ENCODE peak calls at places on chromosomes 5 and 9, in five cellular contexts. D is posterior vena cava; L is stimulated activated CD8-positive, alpha-beta memory T cell treated with anti-CD3 and anti-CD28 coated beads, Interleukin-7, amount 100 ng/mL, for 24 hours; Q is ovary; X is GM23248. W is an unnamed sample.

GRCh38 chr5:128402506-128402905 is 135.5 kb downstream of the FBN2 start:
- DNase-seq in X (no peak), D (no peak), Q (no peak), L (no peak), W (no peak)

GRCh38 chr9:22244141-22245011 is 202.2 kb upstream of the DMRTA1 start:
- DNase-seq in Q (peak), D (no peak), L (no peak), X (peak), W (no peak)

GRCh38 chr9:4320021-4320420 is 20.2 kb upstream of the GLIS3 start:
- DNase-seq in D (no peak), Q (no peak), X (peak), L (no peak), W (no peak)

GRCh38 chr5:168647083-168647482 is 67.9 kb upstream of the PANK3 start:
- DNase-seq in X (peak), D (no peak), Q (no peak), L (no peak), W (no peak)

GRCh38 chr5:36240779-36241635 is 718 bp downstream of the NADK2 start:
- DNase-seq in Q (peak), L (peak), X (peak), D (peak), W (peak)

GRCh38 chr9:73565833-73566465 is 414.3 kb downstream of the ANXA1 start:
- DNase-seq in D (no peak), Q (no peak), L (no peak), X (peak), W (no peak)

GRCh38 chr9:126724226-126724625 is 80.6 kb upstream of the ZBTB43 start:
- DNase-seq in D (no peak), L (no peak), X (peak), Q (no peak), W (no peak)

GRCh38 chr5:169668732-169669131 is 31.7 kb downstream of the DOCK2 start:
- DNase-seq in L (no peak), D (no peak), Q (no peak), X (no peak), W (no peak)

GRCh38 chr9:133275105-133276000 is at the start of gene ABO:
- DNase-seq in X (peak), L (no peak), Q (peak), D (no peak), W (no peak)

GRCh38 chr5:160479926-160480325 is 58.3 kb downstream of the PTTG1 start:
- DNase-seq in L (no peak), D (no peak), X (peak), Q (no peak), W (no peak)